ENCODE peak calls at places on chromosomes 7 and 10, in five cellular contexts. V is cardiac muscle cell, U is cardiac fibroblast, S is Panc1, H is GM06990. M is an unnamed sample.

GRCh38 chr10:120456626-120457430 is at the start of gene PLPP4:
- DNase-seq in H (peak; percentile 12), V (peak; percentile 76), U (peak; percentile 39), S (no peak), M (no peak)

GRCh38 chr7:38411404-38411803 is 138.0 kb upstream of the TARP start:
- DNase-seq in V (peak; percentile 13), U (peak; percentile 12), S (no peak), H (no peak), M (peak; percentile 2)

GRCh38 chr10:72108811-72109618 is 20.7 kb upstream of the SPOCK2 start:
- DNase-seq in U (peak; percentile 9), H (no peak), S (no peak), V (peak; percentile 37), M (no peak)

GRCh38 chr7:74387606-74388005 is 66.1 kb upstream of the GTF2IRD1 start:
- DNase-seq in S (no peak), U (no peak), V (no peak), H (no peak), M (no peak)

GRCh38 chr7:142468871-142469652 is 211.2 kb upstream of the PRSS58 start:
- DNase-seq in U (no peak), S (no peak), H (no peak), V (no peak), M (no peak)

GRCh38 chr7:46494026-46494425 is 573.0 kb upstream of the IGFBP3 start:
- DNase-seq in H (no peak), V (no peak), S (no peak), U (peak; percentile 53), M (peak; percentile 54)

GRCh38 chr7:130272456-130273080 is 5.9 kb downstream of the CPA2 start:
- DNase-seq in U (no peak), H (no peak), S (no peak), V (peak; percentile 18), M (no peak)

GRCh38 chr7:82760831-82761230 is 317.3 kb upstream of the CACNA2D1 start:
- DNase-seq in V (peak; percentile 24), S (no peak), H (no peak), U (no peak), M (no peak)

GRCh38 chr7:38673795-38674194 is 42.6 kb upstream of the AMPH start:
- DNase-seq in U (peak; percentile 96), V (no peak), H (no peak), S (peak; percentile 22), M (peak; percentile 89)

GRCh38 chr7:157362729-157363128 is 25.9 kb downstream of the DNAJB6 start:
- DNase-seq in H (no peak), S (no peak), V (no peak), U (no peak), M (no peak)

GRCh38 chr7:51009716-51010496 is 227.2 kb upstream of the GRB10 start:
- DNase-seq in V (no peak), U (peak; percentile 63), S (no peak), H (no peak), M (peak; percentile 35)

GRCh38 chr10:117755615-117756014 is 213.1 kb downstream of the EMX2 start:
- DNase-seq in H (no peak), V (no peak), U (no peak), S (no peak), M (no peak)

GRCh38 chr10:120365872-120366271 is 91.2 kb upstream of the PLPP4 start:
- DNase-seq in S (no peak), V (no peak), U (no peak), H (no peak), M (peak; percentile 33)

GRCh38 chr10:78066728-78067430 is 33.2 kb downstream of the RPS24 start:
- DNase-seq in H (no peak), S (no peak), V (no peak), U (no peak), M (no peak)

GRCh38 chr7:29468196-29468595 is 95.4 kb upstream of the PRR15 start:
- DNase-seq in U (no peak), V (no peak), S (no peak), H (no peak), M (no peak)
- H3K4me3 ChIP-seq in U (no peak overlapping the region), V (no peak overlapping the region), S (no peak overlapping the region), H (no peak overlapping the region), M (no peak overlapping the region)

DNA sequence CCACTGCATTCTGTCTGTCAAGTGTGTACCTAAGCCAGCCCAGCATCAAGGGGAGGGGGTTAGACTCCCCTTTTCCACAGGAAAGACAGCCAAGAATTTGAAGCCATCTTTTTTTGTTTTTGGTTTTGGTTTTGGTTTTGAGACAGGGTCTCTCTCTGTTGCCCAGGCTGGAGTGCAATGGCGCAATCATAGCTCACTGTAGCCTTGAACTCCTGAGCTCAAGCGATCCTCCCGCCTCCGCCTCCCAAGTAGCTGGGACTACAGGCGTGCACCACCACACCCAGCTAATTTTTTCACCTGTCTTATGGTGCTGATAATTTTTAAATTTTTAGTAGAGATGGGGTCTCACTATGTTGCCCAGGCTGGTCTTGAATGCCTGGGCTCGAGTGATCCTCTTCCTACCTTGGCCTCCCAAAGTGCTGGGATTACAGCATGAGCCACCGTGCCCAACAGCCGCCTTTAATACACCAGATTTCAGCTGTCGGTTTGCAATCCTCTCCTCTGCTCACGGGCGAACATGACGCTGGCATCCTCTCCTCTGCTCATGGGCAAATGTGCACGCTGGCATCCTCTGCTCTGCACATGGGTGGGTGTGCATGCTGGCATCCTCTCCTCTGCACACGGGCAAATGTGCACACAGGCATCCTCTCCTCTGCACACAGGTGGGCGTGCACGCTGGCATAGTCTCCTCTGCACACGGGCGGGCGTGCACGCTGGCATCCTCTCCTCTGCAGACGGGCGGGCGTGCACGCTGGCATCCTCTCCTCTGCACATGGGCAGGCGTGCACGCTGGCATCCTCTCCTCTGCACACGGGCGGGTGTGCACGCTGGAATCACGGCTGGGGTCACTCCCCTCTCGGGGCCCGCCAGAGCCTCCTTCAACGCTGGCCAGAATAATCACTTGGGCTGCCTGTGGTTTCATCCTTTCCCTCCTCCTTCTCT is 56.0 kb upstream of the PDGFA start:
- DNase-seq in V (no peak), U (no peak), H (no peak), S (no peak), M (no peak)
- TF ChIP-seq CTCF in V (no peak), U (no peak), H (no peak), S (no peak), M (no peak)

DNA sequence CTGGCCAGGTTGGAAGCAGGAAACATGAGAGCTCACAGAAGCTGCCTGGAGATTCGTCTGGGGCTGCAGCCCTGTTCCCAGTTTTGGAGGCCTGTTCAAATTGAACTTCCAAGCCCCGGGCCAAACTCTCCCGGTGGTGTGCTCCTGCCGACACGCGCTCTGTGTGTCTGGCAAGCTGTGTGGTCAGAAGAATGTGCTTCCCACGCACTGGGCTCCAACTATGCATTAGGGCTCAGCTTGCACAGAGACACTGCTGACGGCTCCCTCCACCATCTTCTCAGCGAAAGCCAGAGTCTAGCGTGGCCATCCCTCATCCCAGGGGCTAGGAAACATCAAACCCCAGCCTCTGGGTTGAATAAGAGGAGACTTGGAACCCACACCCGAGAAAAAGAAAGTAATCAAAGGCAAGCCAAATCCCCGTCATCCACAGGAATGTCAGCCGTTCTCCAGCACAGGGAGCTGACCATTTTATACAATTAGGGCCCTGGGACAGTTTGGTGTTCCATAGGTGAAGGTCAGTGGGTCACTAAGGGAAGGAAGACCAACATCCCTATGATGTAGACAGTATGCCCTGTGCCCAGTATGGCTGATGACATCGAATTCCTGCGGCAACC is 107.2 kb downstream of the FGFR2 start:
- DNase-seq in U (peak; percentile 13), V (no peak), H (no peak), S (no peak), M (peak; percentile 13)
- H3K4me3 ChIP-seq in U (no peak overlapping the region), V (no peak overlapping the region), H (no peak overlapping the region), S (no peak overlapping the region), M (no peak overlapping the region)

DNA sequence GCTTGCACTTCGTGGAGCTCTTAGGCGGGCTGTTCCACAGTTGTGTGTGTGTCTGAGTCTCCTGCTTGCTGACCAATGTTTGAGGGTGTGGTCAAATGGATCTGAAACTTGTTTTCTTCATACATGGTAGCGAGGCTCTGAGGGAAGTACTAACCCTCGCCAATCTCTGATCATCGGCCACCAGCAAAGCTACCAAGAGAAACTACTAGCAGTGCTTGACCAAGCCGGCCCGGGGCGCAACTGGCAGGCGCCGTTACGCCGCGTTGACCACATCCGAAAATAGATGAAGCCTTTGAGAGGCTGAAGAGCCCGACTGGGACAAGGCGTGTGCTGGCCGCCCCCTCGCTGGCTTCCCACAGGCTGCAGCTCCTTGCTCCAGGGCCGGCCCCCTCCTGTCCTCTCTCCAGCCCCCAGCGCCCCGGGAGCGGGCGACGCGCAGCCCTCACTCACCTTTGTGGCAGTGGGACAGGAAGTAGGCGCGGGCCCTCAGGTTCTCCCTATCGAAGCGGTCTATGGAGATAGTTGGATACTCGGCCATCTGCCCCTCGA is 370 bp downstream of the DCLRE1C start:
- DNase-seq in S (no peak), H (peak; percentile 80), U (peak; percentile 64), V (peak; percentile 84), M (peak; percentile 68)
- TF ChIP-seq CTCF in S (no peak), H (no peak), U (no peak), V (no peak), M (peak; percentile 18)

GRCh38 chr10:14547826-14548225 is 217.1 kb upstream of the FRMD4A start:
- DNase-seq in S (no peak), U (no peak), V (peak; percentile 29), H (no peak), M (no peak)

GRCh38 chr10:14549496-14549895 is 218.8 kb upstream of the FRMD4A start:
- DNase-seq in U (no peak), S (no peak), V (no peak), H (no peak), M (no peak)

GRCh38 chr10:14548970-14549369 is 218.2 kb upstream of the FRMD4A start:
- DNase-seq in S (no peak), V (no peak), H (no peak), U (no peak), M (no peak)

GRCh38 chr10:14550471-14550941 is 219.8 kb upstream of the FRMD4A start:
- DNase-seq in V (no peak), S (no peak), U (no peak), H (no peak), M (no peak)

DNA sequence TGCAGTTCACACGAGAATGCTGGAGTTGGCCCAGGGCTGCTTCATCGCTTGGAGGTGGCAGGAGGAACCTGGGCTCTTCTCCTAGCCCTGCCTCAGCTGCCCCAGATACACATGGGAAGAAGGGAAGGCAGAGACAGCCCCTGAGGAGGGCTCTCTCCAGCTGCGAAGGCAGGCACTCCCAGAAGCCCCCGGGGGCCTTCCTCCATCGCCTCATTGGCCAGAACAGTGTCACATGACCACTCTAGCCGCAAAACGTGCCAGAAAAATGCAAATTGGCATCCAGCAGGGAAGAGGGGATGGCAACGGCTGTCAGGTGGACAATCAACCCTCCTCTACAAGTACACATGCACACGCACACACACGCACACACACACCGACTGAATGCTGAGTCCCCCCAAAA is 217.8 kb upstream of the FRMD4A start:
- DNase-seq in S (no peak), H (no peak), V (no peak), U (no peak), M (no peak)
- H3K4me3 ChIP-seq in S (no peak overlapping the region), H (no peak overlapping the region), V (no peak overlapping the region), U (no peak overlapping the region), M (no peak overlapping the region)

GRCh38 chr10:50464004-50464409 is 159.7 kb downstream of the SGMS1 start:
- DNase-seq in S (no peak), U (peak; percentile 49), H (no peak), V (no peak), M (no peak)
- TF ChIP-seq CTCF in S (no peak), U (no peak), H (no peak), V (no peak), M (no peak)

GRCh38 chr10:3331680-3332230 is 159.2 kb upstream of the PITRM1 start:
- DNase-seq in H (no peak), S (no peak), V (no peak), U (no peak), M (no peak)
- H3K4me3 ChIP-seq in H (no peak overlapping the region), S (no peak overlapping the region), V (no peak overlapping the region), U (no peak overlapping the region), M (no peak overlapping the region)